ENCODE peak calls at places on chromosomes 13 and 19, in eight cellular contexts. F is upper lobe of left lung, G is heart right ventricle, J is esophagus squamous epithelium, O is fibroblast of pulmonary artery, I is tibial nerve, A is SK-N-SH, M is lower leg skin. B is an unnamed sample.

GRCh38 chr13:52707375-52707774 is 32.2 kb downstream of the CNMD start:
- DNase-seq in G (no peak), I (no peak), F (no peak), O (no peak), A (peak), J (no peak), M (no peak), B (no peak)

GRCh38 chr19:12766051-12766521 is 9.3 kb downstream of the HOOK2 start:
- DNase-seq in M (peak), I (peak), F (peak), J (no peak), G (peak), A (no peak), O (peak), B (peak)

GRCh38 chr13:50268500-50268899 is 253.3 kb downstream of the KCNRG start:
- DNase-seq in A (peak), I (no peak), G (no peak), O (peak), M (no peak), F (no peak), J (no peak), B (peak)

GRCh38 chr13:50589139-50589538 is 254.4 kb downstream of the DLEU7 start:
- DNase-seq in A (peak), G (no peak), O (peak), I (no peak), M (no peak), J (no peak), F (no peak), B (peak)

GRCh38 chr13:105599477-105600037 is 935.9 kb downstream of the EFNB2 start:
- DNase-seq in O (peak), G (peak), J (no peak), I (no peak), M (no peak), F (no peak), A (no peak), B (no peak)

GRCh38 chr13:78029891-78030290 is 111.3 kb upstream of the EDNRB start:
- DNase-seq in A (no peak), F (no peak), J (no peak), M (no peak), I (no peak), G (no peak), O (no peak), B (no peak)

GRCh38 chr19:55212447-55212846 is 3.1 kb upstream of the PTPRH start:
- DNase-seq in I (no peak), F (peak), A (no peak), J (no peak), G (no peak), M (no peak), O (no peak), B (no peak)

GRCh38 chr13:49679244-49679643 is 12.0 kb downstream of the EBPL start:
- DNase-seq in G (no peak), M (peak), A (no peak), O (peak), F (no peak), I (peak), J (no peak), B (no peak)

GRCh38 chr19:31347828-31348314 is 1.4 kb downstream of the TSHZ3 start:
- DNase-seq in J (no peak), O (no peak), A (no peak), I (peak), M (no peak), F (no peak), G (no peak), B (peak)

GRCh38 chr13:91946498-91947070 is 548.2 kb downstream of the GPC5 start:
- DNase-seq in A (peak), M (no peak), I (no peak), J (no peak), F (no peak), G (no peak), O (peak), B (no peak)

GRCh38 chr19:35856001-35856400 is 710 bp upstream of the KIRREL2 start:
- DNase-seq in G (no peak), M (no peak), I (no peak), F (no peak), J (no peak), O (no peak), A (peak), B (no peak)

GRCh38 chr13:101109005-101109404 is 307.3 kb downstream of the NALCN start:
- DNase-seq in J (no peak), M (no peak), F (no peak), I (no peak), G (no peak), A (no peak), O (no peak), B (no peak)

GRCh38 chr13:100650321-100650720 is 24.3 kb downstream of the TMTC4 start:
- DNase-seq in M (no peak), F (no peak), G (no peak), A (no peak), J (no peak), O (no peak), I (no peak), B (no peak)

GRCh38 chr13:44573790-44574465 is 2.2 kb downstream of the TSC22D1 start:
- DNase-seq in A (peak), J (no peak), I (no peak), O (peak), M (no peak), G (no peak), F (no peak), B (peak)

GRCh38 chr19:43229315-43229714 is 23.9 kb upstream of the PSG4 start:
- DNase-seq in O (peak), I (no peak), F (no peak), M (no peak), G (no peak), J (no peak), A (no peak), B (no peak)

GRCh38 chr13:20945952-20946383 is 43.4 kb upstream of the XPO4 start:
- DNase-seq in I (peak), M (no peak), G (peak), F (peak), A (peak), O (no peak), J (no peak), B (no peak)

GRCh38 chr13:28494861-28495585 is at the start of gene FLT1:
- DNase-seq in M (peak), I (no peak), G (peak), J (no peak), O (peak), F (peak), A (peak), B (no peak)

GRCh38 chr13:46639033-46639981 is 86.3 kb downstream of the LRCH1 start:
- DNase-seq in M (no peak), I (no peak), A (no peak), O (no peak), F (no peak), G (no peak), J (no peak), B (no peak)

GRCh38 chr13:30429235-30429634 is 6.9 kb downstream of the UBE2L5 start:
- DNase-seq in M (no peak), G (no peak), O (no peak), F (no peak), J (no peak), I (no peak), A (no peak), B (no peak)

GRCh38 chr13:94063096-94063495 is 416.4 kb downstream of the DCT start:
- DNase-seq in F (no peak), A (no peak), I (no peak), J (no peak), O (peak), M (no peak), G (no peak), B (peak)

GRCh38 chr19:47036233-47036651 is 12.2 kb downstream of the TMEM160 start:
- DNase-seq in O (no peak), F (peak), G (no peak), I (no peak), M (no peak), A (no peak), J (no peak), B (peak)

GRCh38 chr19:7013678-7014077 is 7.6 kb downstream of the MBD3L2B start:
- DNase-seq in M (no peak), J (no peak), F (no peak), A (no peak), G (no peak), O (peak), I (no peak), B (peak)

GRCh38 chr19:8638078-8638619 is 7.7 kb downstream of the NFILZ start:
- DNase-seq in F (peak), I (no peak), J (no peak), M (no peak), G (no peak), A (no peak), O (peak), B (no peak)

GRCh38 chr19:18895038-18895827 is 725 bp downstream of the CERS1 start:
- DNase-seq in F (peak), A (peak), G (no peak), M (no peak), I (peak), O (peak), J (no peak), B (peak)

GRCh38 chr19:3844596-3844995 is 24.2 kb downstream of the ZFR2 start:
- DNase-seq in A (no peak), O (no peak), J (no peak), G (no peak), M (no peak), I (no peak), F (no peak), B (peak)

GRCh38 chr19:40392894-40393517 is 3.0 kb upstream of the HIPK4 start:
- DNase-seq in F (peak), I (no peak), G (no peak), A (no peak), M (no peak), O (no peak), J (no peak), B (no peak)

GRCh38 chr13:111184685-111185401 is 69.7 kb downstream of the ARHGEF7 start:
- DNase-seq in A (no peak), O (no peak), I (no peak), G (peak), M (no peak), F (no peak), J (no peak), B (peak)

GRCh38 chr19:38512277-38512676 is 78.8 kb downstream of the RYR1 start:
- DNase-seq in O (no peak), G (no peak), A (no peak), M (no peak), F (no peak), I (no peak), J (no peak), B (no peak)

GRCh38 chr13:21675095-21676007 is 4.5 kb downstream of the FGF9 start:
- DNase-seq in I (no peak), G (peak), J (no peak), A (peak), M (no peak), F (peak), O (no peak), B (no peak)

GRCh38 chr13:27775943-27776342 is 16.3 kb upstream of the GSX1 start:
- DNase-seq in O (no peak), J (no peak), M (peak), F (no peak), I (no peak), A (no peak), G (no peak), B (no peak)

GRCh38 chr19:3115411-3115810 is 20.4 kb upstream of the GNA15 start:
- DNase-seq in J (no peak), A (no peak), O (no peak), M (no peak), G (no peak), F (no peak), I (no peak), B (no peak)

GRCh38 chr19:51810228-51810627 is 15.3 kb downstream of the FPR3 start:
- DNase-seq in J (no peak), F (no peak), I (no peak), M (no peak), A (no peak), O (peak), G (no peak), B (peak)
- H3K4me3 ChIP-seq in J (no peak), F (no peak), I (no peak), M (no peak), A (no peak), O (no peak), G (no peak), B (no peak)

GRCh38 chr19:11482384-11483050 is 1.7 kb upstream of the ELAVL3 start:
- DNase-seq in O (peak), F (peak), G (peak), J (no peak), I (peak), M (peak), A (peak), B (peak)
- H3K4me3 ChIP-seq in O (peak), F (no peak), G (peak), J (peak), I (peak), M (no peak), A (peak), B (peak)

GRCh38 chr13:76992548-76993001 is 694 bp downstream of the CLN5 start:
- DNase-seq in J (no peak), A (peak), G (peak), O (peak), M (peak), I (peak), F (peak), B (peak)

GRCh38 chr13:76993021-76993420 is 1.1 kb downstream of the CLN5 start:
- DNase-seq in I (no peak), J (no peak), M (no peak), F (no peak), O (peak), A (no peak), G (no peak), B (peak)

GRCh38 chr13:76994281-76994680 is 2.4 kb downstream of the CLN5 start:
- DNase-seq in I (no peak), G (no peak), F (no peak), J (no peak), A (no peak), O (no peak), M (no peak), B (no peak)

GRCh38 chr13:76991796-76992547 is at the start of gene CLN5:
- DNase-seq in G (peak), A (peak), I (peak), J (peak), M (peak), F (peak), O (peak), B (peak)

GRCh38 chr13:76993473-76993872 is 1.6 kb downstream of the CLN5 start:
- DNase-seq in A (no peak), M (no peak), J (no peak), G (no peak), I (no peak), F (no peak), O (no peak), B (no peak)
- H3K4me3 ChIP-seq in A (no peak), M (no peak), J (no peak), G (no peak), I (no peak), F (no peak), O (peak), B (no peak)

GRCh38 chr13:113884821-113885220 is 20.9 kb upstream of the GAS6 start:
- DNase-seq in O (no peak), A (no peak), M (no peak), I (no peak), F (no peak), G (no peak), J (no peak), B (no peak)

GRCh38 chr13:113883921-113884804 is 20.3 kb upstream of the GAS6 start:
- DNase-seq in I (no peak), G (no peak), A (no peak), M (peak), F (no peak), J (no peak), O (no peak), B (no peak)

GRCh38 chr13:113882266-113882627 is 18.4 kb upstream of the GAS6 start:
- DNase-seq in A (no peak), F (peak), J (no peak), G (peak), M (no peak), I (peak), O (no peak), B (no peak)

GRCh38 chr13:113882716-113883115 is 18.8 kb upstream of the GAS6 start:
- DNase-seq in J (no peak), M (no peak), A (no peak), G (no peak), F (no peak), I (no peak), O (no peak), B (no peak)

DNA sequence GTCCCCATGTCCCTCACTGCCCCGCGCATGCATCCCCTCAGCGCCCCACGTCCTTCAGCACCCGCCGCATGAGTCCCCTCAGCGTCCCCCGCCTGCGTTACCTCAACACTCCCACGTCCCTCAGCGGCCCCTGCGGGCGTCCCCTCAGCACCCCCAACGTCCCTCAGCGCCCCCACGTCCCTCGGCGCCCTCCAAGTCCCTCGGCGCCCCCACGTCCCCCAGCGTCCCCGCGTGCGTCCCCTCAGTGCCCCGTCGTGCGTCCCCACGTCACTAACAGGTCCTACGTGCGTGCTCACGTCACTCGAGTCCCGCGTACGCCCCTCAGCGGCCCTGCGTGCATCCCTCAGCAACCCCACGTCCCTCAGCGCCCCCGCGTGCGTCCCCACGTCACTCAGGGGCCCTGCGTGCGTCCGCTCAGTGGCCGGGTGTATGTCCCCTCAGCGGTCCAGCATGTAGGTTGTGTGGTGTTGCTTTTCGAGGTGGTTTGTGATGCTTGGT is 19.5 kb upstream of the GAS6 start:
- DNase-seq in I (no peak), A (no peak), O (no peak), M (no peak), G (no peak), F (no peak), J (no peak), B (no peak)
- H3K4me3 ChIP-seq in I (no peak), A (no peak), O (no peak), M (no peak), G (no peak), F (no peak), J (no peak), B (no peak)

GRCh38 chr13:24224232-24224680 is 63.7 kb downstream of the SPATA13 start:
- DNase-seq in J (no peak), F (no peak), A (no peak), I (no peak), G (no peak), M (no peak), O (no peak), B (no peak)
- H3K4me3 ChIP-seq in J (no peak), F (no peak), A (no peak), I (no peak), G (no peak), M (no peak), O (no peak), B (no peak)

GRCh38 chr13:31605076-31605858 is 134.1 kb upstream of the RXFP2 start:
- DNase-seq in G (no peak), I (no peak), F (no peak), O (no peak), M (no peak), A (no peak), J (no peak), B (no peak)
- H3K4me3 ChIP-seq in G (no peak), I (no peak), F (no peak), O (no peak), M (no peak), A (no peak), J (no peak), B (no peak)

GRCh38 chr19:50204811-50205675 is 1.6 kb downstream of the MYH14 start:
- DNase-seq in O (no peak), F (peak), I (no peak), G (peak), A (peak), M (peak), J (no peak), B (no peak)
- H3K4me3 ChIP-seq in O (no peak), F (no peak), I (peak), G (no peak), A (no peak), M (peak), J (peak), B (no peak)

DNA sequence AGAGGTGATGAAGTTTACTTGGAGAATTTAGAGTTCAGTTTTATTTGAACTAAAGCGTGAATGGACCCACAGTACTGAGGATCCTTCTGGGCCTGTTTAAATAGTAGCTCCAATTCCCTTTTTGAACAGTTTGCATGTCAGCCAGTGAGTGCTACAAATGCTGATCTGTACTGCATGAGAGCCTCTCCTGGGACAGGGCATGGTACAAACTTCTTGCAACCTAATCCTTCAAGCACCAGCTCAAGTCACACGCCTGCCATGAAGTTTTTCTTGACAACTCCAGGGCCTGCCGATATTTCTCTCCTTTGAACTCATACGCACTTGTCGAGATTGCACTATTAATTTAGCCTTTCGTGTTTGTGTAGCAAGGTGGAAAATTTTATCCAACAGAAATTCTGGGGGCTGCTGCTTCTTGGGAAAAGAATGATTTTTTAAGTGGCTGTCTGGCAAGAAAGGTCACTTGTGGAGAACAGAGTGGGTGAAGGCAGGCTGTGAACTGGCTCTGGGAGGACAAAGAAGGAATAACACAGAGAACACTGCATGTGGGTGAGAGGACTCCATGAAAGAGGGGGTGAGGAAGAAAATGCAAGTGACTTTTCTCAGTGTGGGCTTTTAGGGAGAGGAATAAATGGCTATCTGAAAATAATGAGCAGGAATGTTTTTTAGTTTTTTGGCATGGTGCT is 192.5 kb downstream of the NDFIP2 start:
- DNase-seq in G (no peak), F (peak), M (no peak), A (no peak), I (no peak), O (no peak), J (no peak), B (no peak)
- H3K4me3 ChIP-seq in G (no peak), F (no peak), M (no peak), A (no peak), I (no peak), O (no peak), J (no peak), B (no peak)